ENCODE peak calls at places on chromosomes 2 and 18, in seven cellular contexts. D is HFF-Myc, Z is natural killer cell, O is GM23338, F is cardiac muscle cell, L is epithelial cell of esophagus, H is bronchial epithelial cell. P is an unnamed sample.

GRCh38 chr2:176763871-176764404 is 448.7 kb upstream of the HNRNPA3 start:
- DNase-seq in D (no peak), Z (no peak), O (peak; percentile 82), F (no peak), L (no peak), H (peak; percentile 4), P (no peak)

GRCh38 chr18:32550958-32551357 is 80.3 kb upstream of the GAREM1 start:
- DNase-seq in D (no peak), Z (no peak), O (peak; percentile 88), F (no peak), L (peak; percentile 21), H (peak; percentile 21), P (no peak)

GRCh38 chr2:37585982-37586621 is 85.3 kb downstream of the CDC42EP3 start:
- DNase-seq in D (no peak), Z (peak; percentile 53), O (no peak), F (peak; percentile 76), L (peak; percentile 92), H (peak; percentile 95), P (no peak)

GRCh38 chr2:229340086-229340760 is 69.1 kb upstream of the PID1 start:
- DNase-seq in D (peak; percentile 94), Z (no peak), O (no peak), F (peak; percentile 13), L (no peak), H (no peak), P (no peak)

GRCh38 chr2:26477911-26478253 is at the start of gene OTOF:
- DNase-seq in D (peak; percentile 7), Z (no peak), O (no peak), F (peak; percentile 89), L (peak; percentile 30), H (peak; percentile 29), P (no peak)

GRCh38 chr2:11748018-11748860 is 1.8 kb downstream of the LPIN1 start:
- DNase-seq in D (no peak), Z (no peak), O (no peak), F (no peak), L (no peak), H (no peak), P (no peak)

GRCh38 chr18:48933578-48934399 is 17.0 kb downstream of the SMAD7 start:
- DNase-seq in D (no peak), Z (peak; percentile 59), O (no peak), F (no peak), L (no peak), H (no peak), P (no peak)

GRCh38 chr2:241268716-241269445 is 46.6 kb downstream of the HDLBP start:
- DNase-seq in D (peak; percentile 73), Z (no peak), O (no peak), F (no peak), L (peak; percentile 76), H (peak; percentile 66), P (no peak)

GRCh38 chr2:168671932-168672331 is 130.5 kb upstream of the NOSTRIN start:
- DNase-seq in D (no peak), Z (no peak), O (no peak), F (no peak), L (peak; percentile 84), H (peak; percentile 85), P (no peak)

GRCh38 chr2:201949036-201950012 is 84.3 kb upstream of the FZD7 start:
- DNase-seq in D (no peak), Z (no peak), O (peak; percentile 69), F (no peak), L (no peak), H (no peak), P (no peak)

GRCh38 chr2:12202301-12202700 is 455.9 kb downstream of the LPIN1 start:
- DNase-seq in D (no peak), Z (no peak), O (peak; percentile 47), F (peak; percentile 89), L (no peak), H (no peak), P (no peak)

GRCh38 chr18:75198046-75198445 is 10.9 kb downstream of the PTGR3 start:
- DNase-seq in D (no peak), Z (no peak), O (no peak), F (peak; percentile 50), L (no peak), H (no peak), P (no peak)

GRCh38 chr18:74446178-74446577 is 10.9 kb downstream of the DIPK1C start:
- DNase-seq in D (no peak), Z (no peak), O (no peak), F (no peak), L (no peak), H (no peak), P (peak; percentile 27)

GRCh38 chr2:163852616-163853015 is 116.8 kb upstream of the FIGN start:
- DNase-seq in D (no peak), Z (no peak), O (no peak), F (no peak), L (peak; percentile 46), H (peak; percentile 63), P (no peak)

GRCh38 chr2:64201086-64201627 is 56.9 kb upstream of the PELI1 start:
- DNase-seq in D (no peak), Z (no peak), O (no peak), F (peak; percentile 41), L (no peak), H (no peak), P (no peak)

GRCh38 chr2:218003994-218004419 is 1.2 kb upstream of the TNS1 start:
- DNase-seq in D (peak; percentile 89), Z (no peak), O (no peak), F (peak; percentile 97), L (peak; percentile 13), H (peak; percentile 59), P (no peak)

GRCh38 chr2:241561811-241562210 is 3.3 kb downstream of the BOK start:
- DNase-seq in D (no peak), Z (no peak), O (no peak), F (peak; percentile 87), L (peak; percentile 88), H (peak; percentile 75), P (no peak)

GRCh38 chr18:77131652-77132368 is 773 bp downstream of the MBP start:
- DNase-seq in D (no peak), Z (peak; percentile 51), O (peak; percentile 51), F (peak; percentile 36), L (peak; percentile 48), H (no peak), P (peak; percentile 76)

GRCh38 chr2:241853651-241854341 is 4.9 kb downstream of the PDCD1 start:
- DNase-seq in D (no peak), Z (peak; percentile 16), O (no peak), F (no peak), L (no peak), H (no peak), P (no peak)

GRCh38 chr18:48838921-48839818 is 111.6 kb downstream of the SMAD7 start:
- DNase-seq in D (peak; percentile 62), Z (peak; percentile 47), O (no peak), F (peak; percentile 54), L (peak; percentile 81), H (peak; percentile 74), P (no peak)

GRCh38 chr18:24212939-24213338 is 74.1 kb downstream of the CABYR start:
- DNase-seq in D (peak; percentile 46), Z (no peak), O (no peak), F (peak; percentile 63), L (peak; percentile 99), H (peak; percentile 100), P (no peak)

GRCh38 chr2:23378496-23378895 is 6.5 kb upstream of the KLHL29 start:
- DNase-seq in D (no peak), Z (no peak), O (no peak), F (no peak), L (peak; percentile 86), H (peak; percentile 51), P (no peak)

GRCh38 chr2:134782792-134783191 is 55.6 kb upstream of the ACMSD start:
- DNase-seq in D (no peak), Z (no peak), O (no peak), F (peak; percentile 23), L (peak; percentile 75), H (peak; percentile 55), P (no peak)

GRCh38 chr2:209470-209869 is 54.4 kb downstream of the SH3YL1 start:
- DNase-seq in D (no peak), Z (no peak), O (no peak), F (no peak), L (no peak), H (no peak), P (no peak)

GRCh38 chr2:208335-208734 is 55.5 kb downstream of the SH3YL1 start:
- DNase-seq in D (no peak), Z (no peak), O (no peak), F (no peak), L (no peak), H (no peak), P (no peak)

GRCh38 chr2:211486-212184 is 52.2 kb downstream of the SH3YL1 start:
- DNase-seq in D (no peak), Z (no peak), O (no peak), F (no peak), L (no peak), H (no peak), P (no peak)

GRCh38 chr2:213932-214693 is 49.7 kb downstream of the SH3YL1 start:
- DNase-seq in D (no peak), Z (no peak), O (no peak), F (no peak), L (no peak), H (no peak), P (no peak)

DNA sequence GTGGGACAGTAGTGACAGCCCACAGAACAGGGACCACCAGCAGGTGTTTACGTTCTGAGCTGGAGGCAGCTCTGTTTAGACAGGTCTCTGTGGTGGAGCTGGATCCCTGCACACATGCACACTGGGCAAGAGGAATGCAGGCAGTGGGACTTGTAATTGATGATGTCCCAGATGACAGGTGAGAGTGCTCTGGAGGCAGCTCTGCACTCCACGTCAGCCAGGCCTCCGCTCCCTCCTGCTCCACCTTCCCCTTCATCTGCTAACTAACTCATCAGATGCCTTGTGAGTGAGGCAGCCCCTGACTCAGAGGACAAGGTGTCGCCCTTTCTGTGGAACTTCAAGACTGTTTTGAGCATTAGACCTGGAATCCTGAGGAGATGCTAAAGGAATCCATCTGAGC is 53.2 kb downstream of the SH3YL1 start:
- DNase-seq in D (no peak), Z (no peak), O (no peak), F (no peak), L (peak; percentile 70), H (peak; percentile 46), P (no peak)
- TF ChIP-seq CTCF in D (no peak), Z (no peak), O (no peak), F (no peak), L (no peak), H (no peak), P (no peak)

GRCh38 chr2:120110062-120110362 is 97.1 kb downstream of the EPB41L5 start:
- DNase-seq in D (no peak), Z (no peak), O (no peak), F (no peak), L (no peak), H (no peak), P (no peak)
- TF ChIP-seq CTCF in D (no peak), Z (no peak), O (no peak), F (no peak), L (no peak), H (no peak), P (peak; percentile 9)

GRCh38 chr2:25021963-25022362 is 19.9 kb upstream of the EFR3B start:
- DNase-seq in D (no peak), Z (no peak), O (no peak), F (no peak), L (no peak), H (no peak), P (no peak)
- TF ChIP-seq CTCF in D (no peak), Z (no peak), O (no peak), F (no peak), L (no peak), H (no peak), P (no peak)

DNA sequence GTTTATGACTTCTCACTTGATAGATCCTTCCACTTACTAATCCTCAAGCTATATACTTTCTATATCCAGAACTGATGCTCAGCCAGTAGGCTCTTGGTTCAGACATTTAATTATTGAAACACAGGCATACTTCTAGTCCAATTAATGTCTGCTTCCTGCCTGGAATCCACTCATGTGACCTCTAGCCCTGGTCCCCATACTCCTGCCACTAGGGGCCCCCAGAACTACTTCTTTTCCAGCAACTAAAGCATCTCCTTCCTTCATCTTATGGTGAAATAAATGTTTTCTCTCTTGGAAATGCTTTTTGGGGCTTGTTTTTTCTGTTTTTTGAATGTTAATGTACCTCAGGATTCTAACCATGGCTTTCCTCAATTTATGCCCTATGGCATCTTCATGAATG is 527.6 kb downstream of the SATB2 start:
- DNase-seq in D (no peak), Z (no peak), O (peak; percentile 61), F (no peak), L (no peak), H (no peak), P (no peak)
- TF ChIP-seq CTCF in D (no peak), Z (no peak), O (peak; percentile 71), F (no peak), L (no peak), H (no peak), P (peak; percentile 34)